ENCODE peak calls at places on chromosomes 5 and 9, in four cellular contexts. S is HFFc6, R is Calu3, W is BE2C. C is an unnamed sample.

GRCh38 chr9:34123682-34124081 is 2.8 kb downstream of the DCAF12 start:
- DNase-seq in W (no peak), R (no peak), S (no peak), C (no peak)

GRCh38 chr9:16150501-16150900 is 597.7 kb downstream of the CCDC171 start:
- DNase-seq in R (no peak), W (peak), S (no peak), C (no peak)

GRCh38 chr9:127734747-127735529 is at the start of gene TOR2A:
- DNase-seq in S (peak), R (peak), W (peak), C (no peak)

GRCh38 chr5:90221947-90222346 is 187.6 kb downstream of the CETN3 start:
- DNase-seq in S (no peak), R (peak), W (no peak), C (no peak)

GRCh38 chr5:55933377-55934116 is 61.2 kb downstream of the IL6ST start:
- DNase-seq in R (no peak), S (no peak), W (no peak), C (no peak)

GRCh38 chr9:31799953-31800609 is 584.4 kb upstream of the ACO1 start:
- DNase-seq in S (no peak), R (no peak), W (peak), C (no peak)

GRCh38 chr9:114653556-114654159 is 3.9 kb downstream of the TEX53 start:
- DNase-seq in W (peak), R (peak), S (peak), C (peak)

GRCh38 chr9:96253059-96253696 is 48.8 kb downstream of the HSD17B3 start:
- DNase-seq in S (no peak), R (no peak), W (no peak), C (no peak)

DNA sequence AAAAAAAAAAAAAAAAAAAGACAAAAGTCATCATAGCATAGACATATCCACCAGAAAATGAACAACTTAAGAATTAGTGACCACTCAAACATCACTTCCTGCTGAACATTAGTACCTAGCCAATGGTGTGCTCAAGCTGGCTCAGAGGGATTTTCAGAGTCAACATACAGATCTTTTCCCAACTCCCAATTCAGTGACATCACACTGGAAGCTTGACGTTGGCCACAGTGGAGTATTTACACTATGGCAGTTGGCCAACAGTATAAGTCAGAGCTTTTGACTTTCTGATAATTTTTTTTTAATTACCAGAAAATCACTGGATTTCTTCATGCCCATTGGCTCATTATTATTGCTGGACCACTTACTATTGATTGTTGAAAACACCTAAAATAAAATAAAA is 383.5 kb downstream of the ARHGEF28 start:
- DNase-seq in S (no peak), W (no peak), R (no peak), C (no peak)
- TF ChIP-seq CTCF in S (no peak), W (no peak), R (no peak), C (no peak)

DNA sequence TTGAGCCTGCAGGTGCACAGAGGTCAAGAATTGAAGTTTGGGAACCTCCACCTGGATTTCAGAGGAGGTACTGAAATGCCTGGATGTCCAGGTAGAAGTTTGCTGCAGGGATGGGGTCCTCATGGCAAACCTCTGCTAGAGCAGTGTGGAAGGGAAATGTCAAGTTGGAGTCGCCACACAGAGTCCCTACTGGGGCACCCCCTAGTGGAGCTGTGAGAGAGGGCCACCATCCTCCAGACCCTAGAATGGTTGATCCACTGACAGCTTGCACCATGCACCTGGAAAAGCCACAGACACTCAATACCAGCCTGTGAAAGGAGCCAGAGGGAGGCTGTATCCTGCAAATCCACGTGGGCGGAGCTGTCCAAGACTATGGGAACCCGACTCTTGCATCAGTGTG is 78.0 kb downstream of the GABRA1 start:
- DNase-seq in S (no peak), R (no peak), W (peak), C (no peak)
- TF ChIP-seq CTCF in S (no peak), R (no peak), W (peak), C (no peak)

DNA sequence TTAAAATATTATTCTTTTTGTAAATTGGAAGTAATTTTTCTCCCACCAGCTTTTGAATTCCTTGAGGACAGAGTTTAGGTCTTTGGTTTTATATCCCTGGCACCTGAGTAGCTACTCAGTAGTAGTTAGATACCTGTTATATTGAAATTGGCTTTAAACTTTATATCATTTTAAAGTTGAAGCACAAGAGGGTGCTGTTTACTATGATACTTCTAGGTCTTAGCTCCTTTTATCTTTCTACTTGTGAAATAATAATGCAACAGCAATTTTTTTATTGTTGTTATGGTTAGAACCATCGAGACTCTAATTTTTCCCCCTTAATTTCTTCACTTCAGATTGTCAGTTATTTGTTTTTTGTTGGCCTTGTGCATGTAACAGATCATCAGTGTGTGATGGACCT is 46.3 kb downstream of the AP3S1 start:
- DNase-seq in S (peak), W (no peak), R (no peak), C (no peak)
- TF ChIP-seq CTCF in S (peak), W (no peak), R (peak), C (no peak)

DNA sequence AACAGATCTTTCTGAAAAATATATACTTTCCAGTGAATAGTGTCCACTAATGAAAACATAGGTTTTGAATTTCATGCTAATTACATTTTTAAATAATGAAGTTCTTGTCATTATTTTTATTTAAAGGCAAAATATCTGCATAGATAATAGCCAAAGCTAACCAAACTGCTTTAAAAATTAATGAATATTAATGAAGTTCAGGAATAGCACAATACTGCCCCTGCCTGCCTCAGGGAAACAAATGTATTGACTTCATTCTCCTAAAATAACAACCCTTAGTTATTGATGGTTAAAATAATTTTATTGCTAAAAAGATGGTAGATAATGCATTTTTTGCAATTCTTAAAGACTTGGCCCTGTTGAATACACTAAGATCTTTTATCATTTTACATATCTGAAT is 103.6 kb upstream of the SSBP2 start:
- DNase-seq in R (no peak), W (no peak), S (no peak), C (no peak)
- TF ChIP-seq CTCF in R (peak), W (peak), S (peak), C (no peak)